ENCODE peak calls at places on chromosomes 2 and 18, in eight cellular contexts. E is endothelial cell, H is foreskin fibroblast, P is OCI-LY7, L is cardiac muscle cell, V is tibial nerve, S is IMR-90, U is MM.1S. J is an unnamed sample.
A peak's percentile ranks its signal among the peaks of the same experiment; 100 is the strongest.

GRCh38 chr2:100764430-100764829 is 55.5 kb upstream of the NPAS2 start:
- DNase-seq in E (no peak), H (no peak), P (no peak), L (no peak), V (no peak), S (no peak), U (no peak), J (no peak)

GRCh38 chr2:204681412-204681811 is 136.1 kb downstream of the PARD3B start:
- DNase-seq in E (no peak), H (no peak), P (no peak), L (no peak), V (no peak), S (peak; percentile 49), U (no peak), J (no peak)

GRCh38 chr2:192314800-192315481 is 120.2 kb upstream of the TMEFF2 start:
- DNase-seq in E (no peak), H (no peak), P (no peak), L (no peak), V (no peak), S (no peak), U (no peak), J (no peak)

GRCh38 chr2:183991973-183992372 is 606.4 kb upstream of the ZNF804A start:
- DNase-seq in E (no peak), H (no peak), P (no peak), L (no peak), V (no peak), S (no peak), U (no peak), J (no peak)

GRCh38 chr2:41906325-41906700 is 141.5 kb upstream of the PKDCC start:
- DNase-seq in E (peak; percentile 8), H (no peak), P (no peak), L (peak; percentile 47), V (no peak), S (peak; percentile 88), U (no peak), J (no peak)

GRCh38 chr18:9380571-9381390 is 46.2 kb downstream of the TWSG1 start:
- DNase-seq in E (no peak), H (no peak), P (no peak), L (peak; percentile 59), V (no peak), S (peak; percentile 62), U (no peak), J (no peak)

GRCh38 chr2:47344890-47345583 is 57.9 kb upstream of the MSH2 start:
- DNase-seq in E (peak; percentile 87), H (peak; percentile 48), P (no peak), L (peak; percentile 72), V (peak; percentile 17), S (peak; percentile 44), U (no peak), J (no peak)

GRCh38 chr2:170739048-170739447 is 23.9 kb downstream of the SP5 start:
- DNase-seq in E (no peak), H (peak; percentile 86), P (no peak), L (peak; percentile 83), V (no peak), S (peak; percentile 95), U (no peak), J (no peak)

GRCh38 chr2:127043367-127044164 is 63.4 kb downstream of the BIN1 start:
- DNase-seq in E (no peak), H (no peak), P (no peak), L (no peak), V (no peak), S (no peak), U (no peak), J (no peak)

GRCh38 chr18:45282101-45282812 is 333.0 kb upstream of the SLC14A2 start:
- DNase-seq in E (no peak), H (no peak), P (no peak), L (no peak), V (no peak), S (no peak), U (no peak), J (no peak)

GRCh38 chr2:210370562-210370961 is 55.6 kb upstream of the MYL1 start:
- DNase-seq in E (no peak), H (no peak), P (no peak), L (no peak), V (no peak), S (no peak), U (no peak), J (no peak)

DNA sequence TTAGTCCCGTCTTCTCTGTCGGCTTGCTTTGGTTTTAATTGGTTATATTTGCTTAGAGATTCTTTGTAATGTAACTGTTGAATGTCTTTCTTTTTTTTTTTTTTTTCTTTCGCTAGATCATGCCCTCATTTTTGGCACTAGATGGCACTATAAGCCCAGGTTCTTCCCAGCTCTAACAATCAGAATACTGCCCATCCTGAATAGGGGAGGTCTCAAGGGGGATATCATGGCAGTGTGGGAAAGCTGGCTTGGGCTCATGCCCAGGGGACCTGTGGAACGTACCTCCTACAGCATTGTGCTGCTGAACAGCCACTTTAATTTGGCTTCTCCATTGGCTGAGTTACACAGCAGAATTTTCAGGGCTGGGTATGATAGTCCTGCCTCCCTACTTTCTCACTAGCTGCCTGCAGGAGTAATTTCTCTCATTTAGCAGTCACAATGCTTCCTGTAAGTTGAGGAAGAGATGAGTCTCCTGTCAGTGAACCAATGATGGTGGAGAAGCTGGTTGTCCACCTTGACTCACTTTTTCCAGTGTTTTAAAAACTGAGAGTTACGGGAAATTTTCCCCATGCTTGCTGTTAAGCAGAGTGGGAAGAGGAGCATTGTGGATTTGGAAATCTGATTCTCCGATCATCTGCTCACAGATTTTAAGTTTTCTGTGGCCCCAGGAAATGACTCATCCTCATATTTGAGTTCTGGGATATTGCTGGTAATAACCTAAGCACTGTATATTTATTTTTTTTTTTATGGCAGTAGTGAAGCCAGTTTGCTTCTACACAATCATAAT is 47.2 kb downstream of the RAD51AP2 start:
- DNase-seq in E (no peak), H (peak; percentile 12), P (peak; percentile 48), L (peak; percentile 48), V (no peak), S (peak; percentile 40), U (peak; percentile 28), J (no peak)
- TF ChIP-seq CTCF in E (peak; percentile 36), H (no peak), P (peak; percentile 87), L (peak; percentile 41), V (no peak), S (peak; percentile 45), U (peak; percentile 73), J (peak; percentile 16)

DNA sequence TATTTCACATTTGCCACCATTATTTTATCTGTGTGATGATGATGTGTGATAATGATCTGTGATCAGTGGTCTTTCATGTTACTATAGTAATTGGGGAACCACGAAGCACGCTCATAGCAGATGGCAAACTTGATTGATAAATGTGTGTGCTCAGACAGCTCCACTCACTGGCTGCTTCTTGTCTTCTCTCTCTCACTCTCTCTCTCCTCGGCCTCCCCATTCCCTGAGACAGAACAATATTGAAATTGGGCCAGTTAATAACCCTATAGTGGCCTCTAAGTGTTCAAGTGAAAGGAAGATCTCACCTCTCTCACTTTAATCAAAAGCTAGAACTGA is 60.7 kb upstream of the RAPGEF4 start:
- DNase-seq in E (no peak), H (no peak), P (no peak), L (no peak), V (no peak), S (no peak), U (no peak), J (no peak)
- TF ChIP-seq CTCF in E (no peak), H (no peak), P (no peak), L (no peak), V (no peak), S (no peak), U (peak; percentile 5), J (no peak)

DNA sequence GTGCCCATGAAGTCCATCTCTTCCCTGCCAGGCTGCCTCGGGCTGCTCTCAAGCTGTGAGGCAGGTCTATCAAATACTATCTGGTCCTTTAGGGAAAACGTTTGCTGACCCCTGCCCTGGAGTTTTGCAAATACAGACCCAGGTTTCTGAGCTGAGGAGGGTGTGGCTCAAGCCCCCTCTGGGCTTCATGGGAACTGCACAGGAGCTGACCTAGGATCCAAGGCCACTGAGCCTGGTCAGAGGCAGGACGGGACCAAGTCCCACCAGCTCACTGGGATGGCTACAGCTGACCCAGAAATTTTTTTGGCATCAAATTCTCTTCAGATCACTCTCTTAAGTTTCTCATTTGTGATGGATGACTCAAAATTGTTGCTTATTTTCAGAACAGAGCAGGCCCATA is 14.1 kb downstream of the ZNF516 start:
- DNase-seq in E (no peak), H (no peak), P (no peak), L (no peak), V (no peak), S (no peak), U (no peak), J (no peak)
- TF ChIP-seq CTCF in E (peak; percentile 40), H (no peak), P (no peak), L (peak; percentile 18), V (no peak), S (no peak), U (peak; percentile 6), J (no peak)

GRCh38 chr2:133266075-133266925 is 302.0 kb downstream of the NCKAP5 start:
- DNase-seq in E (peak; percentile 43), H (no peak), P (no peak), L (peak; percentile 6), V (no peak), S (no peak), U (no peak), J (peak; percentile 18)

GRCh38 chr2:133266926-133267590 is 301.2 kb downstream of the NCKAP5 start:
- DNase-seq in E (peak; percentile 21), H (no peak), P (no peak), L (no peak), V (no peak), S (no peak), U (no peak), J (no peak)

GRCh38 chr2:133264951-133265949 is 303.0 kb downstream of the NCKAP5 start:
- DNase-seq in E (peak; percentile 22), H (no peak), P (no peak), L (no peak), V (no peak), S (no peak), U (no peak), J (peak; percentile 13)

DNA sequence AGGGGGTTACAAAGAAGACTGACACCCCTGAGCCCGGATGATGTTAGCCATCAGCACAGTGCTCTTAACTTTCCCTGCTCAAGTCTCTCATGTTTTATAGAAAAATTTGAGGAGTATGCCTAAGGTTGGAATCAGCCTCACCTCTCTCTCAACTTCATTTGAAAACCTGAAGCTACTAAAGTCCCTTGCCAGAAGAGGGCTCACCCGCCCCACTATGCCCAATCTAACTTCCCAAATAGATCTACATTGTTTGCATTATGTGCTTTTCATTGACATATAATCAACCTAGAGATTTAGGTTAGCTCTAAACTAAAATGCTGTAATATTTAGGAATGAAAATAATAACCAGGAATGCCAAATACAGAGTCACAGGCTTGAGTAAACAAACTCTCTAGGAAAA is 305.4 kb downstream of the NCKAP5 start:
- DNase-seq in E (no peak), H (no peak), P (no peak), L (no peak), V (no peak), S (no peak), U (no peak), J (no peak)
- TF ChIP-seq CTCF in E (no peak), H (peak; percentile 37), P (peak; percentile 27), L (no peak), V (no peak), S (peak; percentile 50), U (peak; percentile 5), J (no peak)

J was measured in GM13976.